ENCODE peak calls at places on chromosomes 6 and 20, in nine cellular contexts. One of them, this sample, is unnamed.

GRCh38 chr20:3766381-3766780 is 1.2 kb downstream of the ADISSP start:
- DNase-seq in transverse colon: no peak
- DNase-seq in sigmoid colon: peak; percentile 65
- DNase-seq in spleen: peak; percentile 77
- DNase-seq in endothelial cell of umbilical vein: no peak
- DNase-seq in breast epithelium: no peak
- DNase-seq in GM12878: no peak
- DNase-seq in vagina: no peak
- DNase-seq in HepG2: no peak
- DNase-seq in this sample: no peak

GRCh38 chr20:44402391-44403193 is 47.1 kb downstream of the HNF4A start:
- DNase-seq in transverse colon: peak; percentile 40
- DNase-seq in sigmoid colon: no peak
- DNase-seq in spleen: no peak
- DNase-seq in endothelial cell of umbilical vein: no peak
- DNase-seq in breast epithelium: no peak
- DNase-seq in GM12878: no peak
- DNase-seq in vagina: no peak
- DNase-seq in HepG2: peak; percentile 56
- DNase-seq in this sample: no peak

GRCh38 chr6:83192456-83192855 is 609 bp downstream of the PGM3 start:
- DNase-seq in transverse colon: no peak
- DNase-seq in sigmoid colon: no peak
- DNase-seq in spleen: no peak
- DNase-seq in endothelial cell of umbilical vein: no peak
- DNase-seq in breast epithelium: no peak
- DNase-seq in GM12878: no peak
- DNase-seq in vagina: no peak
- DNase-seq in HepG2: no peak
- DNase-seq in this sample: no peak

GRCh38 chr6:93621400-93621799 is 202.0 kb upstream of the EPHA7 start:
- DNase-seq in transverse colon: no peak
- DNase-seq in sigmoid colon: no peak
- DNase-seq in spleen: no peak
- DNase-seq in endothelial cell of umbilical vein: no peak
- DNase-seq in breast epithelium: no peak
- DNase-seq in GM12878: no peak
- DNase-seq in vagina: no peak
- DNase-seq in HepG2: no peak
- DNase-seq in this sample: no peak

GRCh38 chr20:1472556-1473243 is 6.1 kb upstream of the NSFL1C start:
- DNase-seq in transverse colon: no peak
- DNase-seq in sigmoid colon: no peak
- DNase-seq in spleen: no peak
- DNase-seq in endothelial cell of umbilical vein: no peak
- DNase-seq in breast epithelium: no peak
- DNase-seq in GM12878: no peak
- DNase-seq in vagina: no peak
- DNase-seq in HepG2: no peak
- DNase-seq in this sample: no peak

GRCh38 chr20:3818155-3819151 is 1.9 kb upstream of the AP5S1 start:
- DNase-seq in transverse colon: peak; percentile 82
- DNase-seq in sigmoid colon: peak; percentile 85
- DNase-seq in spleen: peak; percentile 81
- DNase-seq in endothelial cell of umbilical vein: peak; percentile 69
- DNase-seq in breast epithelium: peak; percentile 67
- DNase-seq in GM12878: no peak
- DNase-seq in vagina: no peak
- DNase-seq in HepG2: peak; percentile 95
- DNase-seq in this sample: peak; percentile 81

GRCh38 chr20:50891138-50891537 is 40.1 kb downstream of the ADNP start:
- DNase-seq in transverse colon: no peak
- DNase-seq in sigmoid colon: no peak
- DNase-seq in spleen: peak; percentile 31
- DNase-seq in endothelial cell of umbilical vein: no peak
- DNase-seq in breast epithelium: no peak
- DNase-seq in GM12878: no peak
- DNase-seq in vagina: no peak
- DNase-seq in HepG2: no peak
- DNase-seq in this sample: no peak

GRCh38 chr20:57429579-57430202 is 38.5 kb downstream of the RBM38 start:
- DNase-seq in transverse colon: no peak
- DNase-seq in sigmoid colon: no peak
- DNase-seq in spleen: peak; percentile 71
- DNase-seq in endothelial cell of umbilical vein: no peak
- DNase-seq in breast epithelium: no peak
- DNase-seq in GM12878: no peak
- DNase-seq in vagina: no peak
- DNase-seq in HepG2: peak; percentile 69
- DNase-seq in this sample: peak; percentile 69

GRCh38 chr6:37917568-37917967 is 98.0 kb downstream of the ZFAND3 start:
- DNase-seq in transverse colon: no peak
- DNase-seq in sigmoid colon: no peak
- DNase-seq in spleen: no peak
- DNase-seq in endothelial cell of umbilical vein: no peak
- DNase-seq in breast epithelium: no peak
- DNase-seq in GM12878: no peak
- DNase-seq in vagina: no peak
- DNase-seq in HepG2: no peak
- DNase-seq in this sample: no peak

GRCh38 chr6:37923514-37923913 is 104.0 kb downstream of the ZFAND3 start:
- DNase-seq in transverse colon: no peak
- DNase-seq in sigmoid colon: no peak
- DNase-seq in spleen: no peak
- DNase-seq in endothelial cell of umbilical vein: no peak
- DNase-seq in breast epithelium: no peak
- DNase-seq in GM12878: no peak
- DNase-seq in vagina: no peak
- DNase-seq in HepG2: no peak
- DNase-seq in this sample: no peak

GRCh38 chr6:37919417-37920157 is 100.1 kb downstream of the ZFAND3 start:
- DNase-seq in transverse colon: no peak
- DNase-seq in sigmoid colon: no peak
- DNase-seq in spleen: no peak
- DNase-seq in endothelial cell of umbilical vein: no peak
- DNase-seq in breast epithelium: no peak
- DNase-seq in GM12878: no peak
- DNase-seq in vagina: no peak
- DNase-seq in HepG2: no peak
- DNase-seq in this sample: no peak

GRCh38 chr6:37922563-37922962 is 103.0 kb downstream of the ZFAND3 start:
- DNase-seq in transverse colon: no peak
- DNase-seq in sigmoid colon: no peak
- DNase-seq in spleen: no peak
- DNase-seq in endothelial cell of umbilical vein: no peak
- DNase-seq in breast epithelium: no peak
- DNase-seq in GM12878: no peak
- DNase-seq in vagina: no peak
- DNase-seq in HepG2: no peak
- DNase-seq in this sample: no peak

GRCh38 chr6:37920667-37921066 is 101.1 kb downstream of the ZFAND3 start:
- DNase-seq in transverse colon: no peak
- DNase-seq in sigmoid colon: no peak
- DNase-seq in spleen: no peak
- DNase-seq in endothelial cell of umbilical vein: no peak
- DNase-seq in breast epithelium: no peak
- DNase-seq in GM12878: no peak
- DNase-seq in vagina: no peak
- DNase-seq in HepG2: peak; percentile 90
- DNase-seq in this sample: no peak
- TF ChIP-seq POLR2A in transverse colon: no peak
- TF ChIP-seq POLR2A in sigmoid colon: no peak
- TF ChIP-seq POLR2A in spleen: no peak
- TF ChIP-seq POLR2A in endothelial cell of umbilical vein: no peak
- TF ChIP-seq POLR2A in breast epithelium: no peak
- TF ChIP-seq POLR2A in GM12878: no peak
- TF ChIP-seq POLR2A in vagina: no peak
- TF ChIP-seq POLR2A in HepG2: no peak
- TF ChIP-seq POLR2A in this sample: no peak

GRCh38 chr6:75750925-75751324 is 1.9 kb downstream of the MYO6 start:
- DNase-seq in transverse colon: no peak
- DNase-seq in sigmoid colon: no peak
- DNase-seq in spleen: no peak
- DNase-seq in endothelial cell of umbilical vein: no peak
- DNase-seq in breast epithelium: no peak
- DNase-seq in GM12878: no peak
- DNase-seq in vagina: no peak
- DNase-seq in HepG2: no peak
- DNase-seq in this sample: no peak

GRCh38 chr6:75751443-75751842 is 2.4 kb downstream of the MYO6 start:
- DNase-seq in transverse colon: no peak
- DNase-seq in sigmoid colon: no peak
- DNase-seq in spleen: no peak
- DNase-seq in endothelial cell of umbilical vein: peak; percentile 88
- DNase-seq in breast epithelium: no peak
- DNase-seq in GM12878: no peak
- DNase-seq in vagina: no peak
- DNase-seq in HepG2: no peak
- DNase-seq in this sample: no peak

GRCh38 chr6:75747371-75747984 is 1.6 kb upstream of the MYO6 start:
- DNase-seq in transverse colon: peak; percentile 45
- DNase-seq in sigmoid colon: no peak
- DNase-seq in spleen: no peak
- DNase-seq in endothelial cell of umbilical vein: no peak
- DNase-seq in breast epithelium: no peak
- DNase-seq in GM12878: no peak
- DNase-seq in vagina: no peak
- DNase-seq in HepG2: no peak
- DNase-seq in this sample: peak; percentile 71

GRCh38 chr6:75747985-75748742 is 875 bp upstream of the MYO6 start:
- DNase-seq in transverse colon: no peak
- DNase-seq in sigmoid colon: no peak
- DNase-seq in spleen: no peak
- DNase-seq in endothelial cell of umbilical vein: no peak
- DNase-seq in breast epithelium: no peak
- DNase-seq in GM12878: no peak
- DNase-seq in vagina: no peak
- DNase-seq in HepG2: no peak
- DNase-seq in this sample: no peak

GRCh38 chr6:75748743-75749538 is at the start of gene MYO6:
- DNase-seq in transverse colon: peak; percentile 85
- DNase-seq in sigmoid colon: peak; percentile 80
- DNase-seq in spleen: peak; percentile 90
- DNase-seq in endothelial cell of umbilical vein: peak; percentile 66
- DNase-seq in breast epithelium: peak; percentile 58
- DNase-seq in GM12878: no peak
- DNase-seq in vagina: no peak
- DNase-seq in HepG2: peak; percentile 26
- DNase-seq in this sample: peak; percentile 78
- TF ChIP-seq POLR2AphosphoS5 in transverse colon: peak; percentile 93
- TF ChIP-seq POLR2AphosphoS5 in sigmoid colon: peak; percentile 83
- TF ChIP-seq POLR2AphosphoS5 in spleen: peak; percentile 80
- TF ChIP-seq POLR2AphosphoS5 in endothelial cell of umbilical vein: peak; percentile 94
- TF ChIP-seq POLR2AphosphoS5 in breast epithelium: peak; percentile 72
- TF ChIP-seq POLR2AphosphoS5 in GM12878: peak; percentile 67
- TF ChIP-seq POLR2AphosphoS5 in vagina: no peak
- TF ChIP-seq POLR2AphosphoS5 in HepG2: peak; percentile 78
- TF ChIP-seq POLR2AphosphoS5 in this sample: peak; percentile 41

GRCh38 chr6:136793348-136793747 is 1.1 kb upstream of the MAP3K5 start:
- DNase-seq in transverse colon: no peak
- DNase-seq in sigmoid colon: no peak
- DNase-seq in spleen: no peak
- DNase-seq in endothelial cell of umbilical vein: no peak
- DNase-seq in breast epithelium: no peak
- DNase-seq in GM12878: no peak
- DNase-seq in vagina: no peak
- DNase-seq in HepG2: no peak
- DNase-seq in this sample: no peak

GRCh38 chr6:136790411-136791295 is 1.6 kb downstream of the MAP3K5 start:
- DNase-seq in transverse colon: no peak
- DNase-seq in sigmoid colon: no peak
- DNase-seq in spleen: no peak
- DNase-seq in endothelial cell of umbilical vein: peak; percentile 31
- DNase-seq in breast epithelium: no peak
- DNase-seq in GM12878: no peak
- DNase-seq in vagina: no peak
- DNase-seq in HepG2: no peak
- DNase-seq in this sample: no peak

GRCh38 chr6:136791296-136792065 is 796 bp downstream of the MAP3K5 start:
- DNase-seq in transverse colon: peak; percentile 76
- DNase-seq in sigmoid colon: peak; percentile 88
- DNase-seq in spleen: peak; percentile 94
- DNase-seq in endothelial cell of umbilical vein: peak; percentile 61
- DNase-seq in breast epithelium: peak; percentile 59
- DNase-seq in GM12878: peak; percentile 89
- DNase-seq in vagina: no peak
- DNase-seq in HepG2: no peak
- DNase-seq in this sample: peak; percentile 91

GRCh38 chr6:136792945-136793289 is 640 bp upstream of the MAP3K5 start:
- DNase-seq in transverse colon: peak; percentile 96
- DNase-seq in sigmoid colon: peak; percentile 95
- DNase-seq in spleen: peak; percentile 99
- DNase-seq in endothelial cell of umbilical vein: peak; percentile 89
- DNase-seq in breast epithelium: peak; percentile 87
- DNase-seq in GM12878: no peak
- DNase-seq in vagina: no peak
- DNase-seq in HepG2: peak; percentile 21
- DNase-seq in this sample: peak; percentile 96

GRCh38 chr6:136792066-136792944 is at the start of gene MAP3K5:
- DNase-seq in transverse colon: peak; percentile 93
- DNase-seq in sigmoid colon: peak; percentile 89
- DNase-seq in spleen: peak; percentile 98
- DNase-seq in endothelial cell of umbilical vein: peak; percentile 80
- DNase-seq in breast epithelium: peak; percentile 68
- DNase-seq in GM12878: no peak
- DNase-seq in vagina: no peak
- DNase-seq in HepG2: peak; percentile 33
- DNase-seq in this sample: peak; percentile 97
- TF ChIP-seq POLR2A in transverse colon: peak; percentile 71
- TF ChIP-seq POLR2A in sigmoid colon: no peak
- TF ChIP-seq POLR2A in spleen: peak; percentile 40
- TF ChIP-seq POLR2A in endothelial cell of umbilical vein: peak; percentile 23
- TF ChIP-seq POLR2A in breast epithelium: no peak
- TF ChIP-seq POLR2A in GM12878: peak; percentile 87
- TF ChIP-seq POLR2A in vagina: no peak
- TF ChIP-seq POLR2A in HepG2: no peak
- TF ChIP-seq POLR2A in this sample: no peak

GRCh38 chr6:149235130-149235561 is 82.4 kb upstream of the TAB2 start:
- DNase-seq in transverse colon: peak; percentile 33
- DNase-seq in sigmoid colon: no peak
- DNase-seq in spleen: no peak
- DNase-seq in endothelial cell of umbilical vein: peak; percentile 86
- DNase-seq in breast epithelium: no peak
- DNase-seq in GM12878: peak; percentile 69
- DNase-seq in vagina: no peak
- DNase-seq in HepG2: peak; percentile 54
- DNase-seq in this sample: peak; percentile 48
- TF ChIP-seq POLR2AphosphoS5 in transverse colon: no peak
- TF ChIP-seq POLR2AphosphoS5 in sigmoid colon: no peak
- TF ChIP-seq POLR2AphosphoS5 in spleen: no peak
- TF ChIP-seq POLR2AphosphoS5 in endothelial cell of umbilical vein: no peak
- TF ChIP-seq POLR2AphosphoS5 in breast epithelium: no peak
- TF ChIP-seq POLR2AphosphoS5 in GM12878: no peak
- TF ChIP-seq POLR2AphosphoS5 in vagina: no peak
- TF ChIP-seq POLR2AphosphoS5 in HepG2: no peak
- TF ChIP-seq POLR2AphosphoS5 in this sample: no peak

This sample was measured in upper lobe of left lung.